ENCODE peak calls at places on chromosomes 6 and 20, in nine cellular contexts. X is SK-N-SH, L is A549, V is upper lobe of left lung, F is GM12878, I is sigmoid colon, N is ovary, Z is transverse colon, E is K562. M is an unnamed sample.

GRCh38 chr20:49447946-49448809 is 34.3 kb downstream of the KCNB1 start:
- DNase-seq in X (no peak), L (no peak), V (no peak), F (no peak), I (peak), N (no peak), Z (no peak), E (no peak), M (no peak)

GRCh38 chr20:47464380-47465101 is 37.1 kb upstream of the NCOA3 start:
- DNase-seq in X (peak), L (peak), V (no peak), F (no peak), I (peak), N (peak), Z (peak), E (no peak), M (no peak)

GRCh38 chr6:163842467-163842866 is 427.9 kb downstream of the QKI start:
- DNase-seq in X (no peak), L (no peak), V (no peak), F (peak), I (no peak), N (no peak), Z (no peak), E (no peak), M (no peak)

GRCh38 chr6:16698988-16699868 is 62.0 kb downstream of the ATXN1 start:
- DNase-seq in X (no peak), L (no peak), V (no peak), F (no peak), I (no peak), N (no peak), Z (no peak), E (no peak), M (no peak)

GRCh38 chr20:34165246-34165645 is 53.2 kb upstream of the EIF2S2 start:
- DNase-seq in X (no peak), L (no peak), V (no peak), F (no peak), I (no peak), N (no peak), Z (no peak), E (no peak), M (no peak)

GRCh38 chr6:15754035-15754705 is 91.3 kb upstream of the DTNBP1 start:
- DNase-seq in X (peak), L (no peak), V (no peak), F (no peak), I (no peak), N (no peak), Z (no peak), E (peak), M (peak)

GRCh38 chr6:144678844-144679243 is 393.7 kb downstream of the UTRN start:
- DNase-seq in X (no peak), L (no peak), V (no peak), F (no peak), I (no peak), N (no peak), Z (no peak), E (no peak), M (no peak)

GRCh38 chr6:128712898-128713297 is 170.0 kb upstream of the LAMA2 start:
- DNase-seq in X (no peak), L (no peak), V (no peak), F (no peak), I (no peak), N (no peak), Z (no peak), E (no peak), M (no peak)

GRCh38 chr6:158011478-158011920 is 29.8 kb downstream of the SYNJ2 start:
- DNase-seq in X (no peak), L (no peak), V (no peak), F (no peak), I (no peak), N (no peak), Z (no peak), E (no peak), M (no peak)

GRCh38 chr20:62137478-62138203 is 5.6 kb downstream of the PSMA7 start:
- DNase-seq in X (no peak), L (no peak), V (no peak), F (no peak), I (no peak), N (no peak), Z (no peak), E (no peak), M (no peak)

GRCh38 chr6:6131492-6132109 is 124.9 kb upstream of the NRN1 start:
- DNase-seq in X (peak), L (peak), V (no peak), F (no peak), I (no peak), N (no peak), Z (no peak), E (peak), M (no peak)

GRCh38 chr6:66173587-66173986 is 466.6 kb upstream of the EYS start:
- DNase-seq in X (no peak), L (no peak), V (no peak), F (no peak), I (no peak), N (no peak), Z (no peak), E (no peak), M (no peak)

GRCh38 chr6:55089325-55089724 is 85.0 kb upstream of the HCRTR2 start:
- DNase-seq in X (no peak), L (no peak), V (no peak), F (no peak), I (no peak), N (no peak), Z (no peak), E (no peak), M (no peak)

GRCh38 chr6:24584390-24584735 is 61.6 kb downstream of the KIAA0319 start:
- DNase-seq in X (peak), L (no peak), V (no peak), F (no peak), I (no peak), N (no peak), Z (no peak), E (no peak), M (no peak)

GRCh38 chr20:13681248-13682125 is 42.8 kb upstream of the TASP1 start:
- DNase-seq in X (no peak), L (peak), V (no peak), F (peak), I (no peak), N (no peak), Z (no peak), E (no peak), M (no peak)

GRCh38 chr6:127118505-127119360 is at the start of gene RSPO3:
- DNase-seq in X (peak), L (peak), V (peak), F (no peak), I (peak), N (peak), Z (peak), E (no peak), M (no peak)

GRCh38 chr20:22293886-22294285 is 290.5 kb downstream of the FOXA2 start:
- DNase-seq in X (no peak), L (no peak), V (no peak), F (no peak), I (no peak), N (no peak), Z (no peak), E (no peak), M (no peak)

GRCh38 chr6:80744213-80744612 is 637.7 kb downstream of the BCKDHB start:
- DNase-seq in X (no peak), L (no peak), V (no peak), F (no peak), I (no peak), N (no peak), Z (no peak), E (no peak), M (no peak)

GRCh38 chr20:56656632-56657031 is 27.5 kb downstream of the TFAP2C start:
- DNase-seq in X (no peak), L (no peak), V (no peak), F (no peak), I (no peak), N (no peak), Z (no peak), E (no peak), M (no peak)

GRCh38 chr20:25254571-25254970 is 6.7 kb downstream of the PYGB start:
- DNase-seq in X (peak), L (no peak), V (no peak), F (no peak), I (no peak), N (no peak), Z (peak), E (no peak), M (no peak)

GRCh38 chr20:49534314-49534713 is 33.6 kb downstream of the PTGIS start:
- DNase-seq in X (peak), L (peak), V (no peak), F (peak), I (no peak), N (peak), Z (peak), E (peak), M (no peak)

GRCh38 chr20:58019027-58019849 is 209.2 kb downstream of the ANKRD60 start:
- DNase-seq in X (no peak), L (no peak), V (no peak), F (no peak), I (no peak), N (no peak), Z (no peak), E (no peak), M (no peak)

GRCh38 chr6:5466459-5466858 is 205.1 kb downstream of the FARS2 start:
- DNase-seq in X (no peak), L (no peak), V (no peak), F (no peak), I (no peak), N (no peak), Z (no peak), E (no peak), M (no peak)

GRCh38 chr20:63980806-63981728 is at the start of gene PRPF6:
- DNase-seq in X (peak), L (peak), V (peak), F (peak), I (peak), N (peak), Z (peak), E (peak), M (peak)

GRCh38 chr6:2982464-2983121 is 11.2 kb upstream of the SERPINB6 start:
- DNase-seq in X (no peak), L (no peak), V (no peak), F (no peak), I (no peak), N (no peak), Z (no peak), E (no peak), M (no peak)

GRCh38 chr6:7819641-7820040 is 90.9 kb downstream of the TXNDC5 start:
- DNase-seq in X (no peak), L (no peak), V (no peak), F (no peak), I (no peak), N (no peak), Z (no peak), E (no peak), M (no peak)

GRCh38 chr6:5012531-5012930 is 8.7 kb upstream of the RPP40 start:
- DNase-seq in X (no peak), L (no peak), V (no peak), F (no peak), I (no peak), N (no peak), Z (no peak), E (no peak), M (no peak)

GRCh38 chr20:59839372-59839771 is 94.1 kb downstream of the SYCP2 start:
- DNase-seq in X (no peak), L (no peak), V (no peak), F (no peak), I (no peak), N (no peak), Z (no peak), E (no peak), M (no peak)

GRCh38 chr6:167738386-167738785 is 88.3 kb upstream of the AFDN start:
- DNase-seq in X (no peak), L (no peak), V (no peak), F (no peak), I (peak), N (no peak), Z (no peak), E (no peak), M (no peak)
- TF ChIP-seq EP300 in X (no peak), L (no peak), V (no peak), F (no peak), I (no peak), N (no peak), Z (no peak), E (no peak), M (no peak)

GRCh38 chr20:36587388-36588136 is 14.2 kb downstream of the TGIF2 start:
- DNase-seq in X (no peak), L (no peak), V (no peak), F (no peak), I (no peak), N (no peak), Z (no peak), E (no peak), M (no peak)

GRCh38 chr20:36593347-36593746 is 12.2 kb upstream of the RAB5IF start:
- DNase-seq in X (no peak), L (no peak), V (no peak), F (no peak), I (no peak), N (no peak), Z (no peak), E (no peak), M (no peak)

GRCh38 chr20:36591281-36591680 is 14.3 kb upstream of the RAB5IF start:
- DNase-seq in X (no peak), L (no peak), V (no peak), F (no peak), I (no peak), N (no peak), Z (no peak), E (no peak), M (no peak)

GRCh38 chr20:36591854-36592641 is 13.5 kb upstream of the RAB5IF start:
- DNase-seq in X (peak), L (no peak), V (no peak), F (no peak), I (no peak), N (peak), Z (no peak), E (peak), M (no peak)
- TF ChIP-seq EP300 in X (no peak), L (no peak), V (no peak), F (no peak), I (no peak), N (no peak), Z (no peak), E (no peak), M (no peak)

DNA sequence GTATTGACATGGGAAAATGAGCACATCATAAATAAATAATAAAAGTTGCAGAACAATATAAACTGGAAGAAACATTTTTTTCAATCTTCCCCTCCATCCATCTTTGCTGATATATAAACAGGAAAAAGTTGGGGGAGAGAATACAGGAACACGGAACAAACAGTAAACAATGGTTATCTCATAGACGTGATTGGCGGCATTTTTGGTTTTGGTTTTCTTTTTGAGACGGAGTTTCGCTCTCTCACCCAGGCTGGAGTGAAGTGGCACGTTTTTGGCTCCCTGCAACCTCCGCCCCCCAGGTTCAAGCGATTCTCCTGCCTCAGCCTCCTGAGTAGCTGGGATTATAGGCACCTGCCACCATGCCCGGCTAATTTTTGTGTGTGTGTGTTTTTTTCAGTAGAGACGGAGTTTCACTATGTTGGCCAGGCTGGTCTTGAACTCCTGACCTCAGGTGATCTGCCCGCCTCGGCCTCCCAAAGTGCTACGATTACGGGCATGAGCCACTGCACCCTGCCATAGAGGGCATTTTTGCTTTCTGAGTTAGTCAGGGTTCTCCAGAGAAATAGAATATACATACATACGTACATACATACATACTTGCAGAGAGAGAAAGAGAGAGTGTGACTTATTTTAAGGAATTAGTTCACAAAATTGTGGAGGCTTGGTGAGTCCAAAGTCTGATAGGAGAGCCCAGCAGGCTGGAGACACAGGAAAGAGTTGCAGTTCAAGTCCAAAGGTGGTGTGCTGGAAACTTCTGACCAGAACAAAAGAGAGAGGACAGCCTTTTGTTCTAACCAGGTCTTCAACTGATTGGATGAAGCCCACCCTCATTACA is 22.6 kb downstream of the GNL1 start:
- DNase-seq in X (no peak), L (no peak), V (no peak), F (no peak), I (no peak), N (no peak), Z (no peak), E (no peak), M (no peak)
- TF ChIP-seq EP300 in X (no peak), L (no peak), V (peak), F (no peak), I (no peak), N (no peak), Z (no peak), E (no peak), M (no peak)

DNA sequence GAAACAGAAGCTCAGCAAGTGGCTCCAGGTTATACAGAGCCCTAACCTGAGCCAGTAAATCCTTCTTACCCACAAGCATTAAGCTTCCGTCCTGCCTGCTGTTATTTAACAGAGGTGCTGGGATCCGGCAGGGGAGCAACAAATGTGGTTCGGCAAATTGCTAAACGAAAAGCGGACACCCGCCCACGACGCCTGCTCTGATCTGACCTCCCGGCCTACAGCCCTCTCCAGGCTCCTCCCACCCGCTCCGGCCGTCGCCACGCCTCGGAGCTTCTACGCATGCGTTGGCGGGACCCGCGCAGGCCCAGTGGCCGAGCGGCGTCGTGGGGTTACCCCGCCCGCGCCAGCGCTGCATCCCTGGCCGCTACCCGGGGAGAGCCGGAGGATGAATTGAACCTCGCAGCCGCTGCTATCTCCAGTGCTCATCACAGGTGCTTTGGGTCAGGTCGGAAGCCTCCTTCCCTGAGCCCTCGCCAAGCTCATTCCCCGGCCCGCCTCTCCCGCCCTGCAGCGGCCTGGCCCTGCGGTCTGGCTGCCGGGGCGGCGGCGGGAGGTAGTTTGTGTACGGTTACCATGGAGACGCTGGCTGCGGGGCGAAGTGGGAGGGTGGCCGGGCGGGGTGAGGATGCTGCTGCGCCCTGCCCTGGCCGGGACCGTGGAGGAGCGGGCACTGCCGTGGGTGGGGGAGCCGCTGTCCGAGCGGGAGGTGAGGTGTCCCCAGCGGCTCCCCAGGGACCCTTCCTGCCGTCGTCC is at the start of gene ARMC2:
- DNase-seq in X (peak), L (peak), V (peak), F (peak), I (peak), N (peak), Z (peak), E (peak), M (peak)
- TF ChIP-seq EP300 in X (no peak), L (no peak), V (peak), F (no peak), I (no peak), N (no peak), Z (no peak), E (no peak), M (no peak)

GRCh38 chr20:41231136-41231535 is 86.4 kb downstream of the ZHX3 start:
- DNase-seq in X (no peak), L (no peak), V (no peak), F (no peak), I (no peak), N (no peak), Z (no peak), E (no peak), M (no peak)
- TF ChIP-seq EP300 in X (no peak), L (no peak), V (no peak), F (no peak), I (no peak), N (no peak), Z (no peak), E (no peak), M (no peak)

DNA sequence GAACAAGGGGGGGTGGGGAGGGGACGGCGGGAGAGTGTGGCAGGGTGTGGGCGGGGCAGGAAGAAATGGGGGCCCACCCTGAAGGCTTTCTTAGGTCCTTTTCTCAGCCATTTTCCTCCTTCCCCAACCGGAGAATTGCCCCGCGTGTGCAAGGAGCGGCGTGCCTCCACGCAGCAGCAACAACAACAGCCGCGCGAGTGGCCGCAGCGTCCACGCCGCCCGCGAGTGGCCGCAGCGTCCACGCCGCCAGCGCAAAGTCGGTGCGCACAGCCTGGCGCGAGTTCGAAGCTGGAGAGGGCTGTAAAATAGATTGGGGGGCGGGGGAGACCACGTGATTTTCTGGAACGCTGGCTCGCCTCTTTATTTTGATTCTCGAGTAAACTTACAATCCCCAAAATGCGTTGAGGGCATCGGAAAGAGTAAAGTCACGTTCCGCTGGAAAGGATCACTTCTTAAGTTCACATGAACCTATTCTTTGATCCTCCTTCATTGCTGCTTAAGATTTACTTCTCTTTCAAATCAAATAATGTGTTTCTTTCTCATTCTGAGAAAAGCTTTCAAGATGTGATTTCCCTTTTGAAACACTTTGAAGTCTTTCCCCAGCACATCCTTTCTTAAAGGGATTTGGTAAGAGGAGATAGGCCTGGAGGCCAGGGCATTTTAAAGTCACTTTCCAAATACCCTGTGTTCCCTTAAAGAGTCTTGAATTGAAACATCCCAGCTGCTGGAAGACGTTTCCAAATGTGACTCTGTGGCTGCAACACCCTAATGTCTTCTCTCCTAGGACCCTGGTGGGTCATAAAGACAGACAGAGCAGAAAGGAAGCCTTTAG is 66.7 kb upstream of the ZNF217 start:
- DNase-seq in X (no peak), L (peak), V (peak), F (no peak), I (peak), N (peak), Z (peak), E (no peak), M (no peak)
- TF ChIP-seq EP300 in X (no peak), L (no peak), V (no peak), F (no peak), I (no peak), N (no peak), Z (no peak), E (no peak), M (no peak)

GRCh38 chr20:45055056-45055455 is 45.9 kb downstream of the KCNS1 start:
- DNase-seq in X (no peak), L (no peak), V (no peak), F (peak), I (no peak), N (no peak), Z (no peak), E (no peak), M (no peak)
- TF ChIP-seq EP300 in X (no peak), L (no peak), V (no peak), F (peak), I (no peak), N (no peak), Z (no peak), E (no peak), M (no peak)

GRCh38 chr6:138054982-138055381 is 52.2 kb downstream of the PERP start:
- DNase-seq in X (no peak), L (no peak), V (no peak), F (no peak), I (no peak), N (no peak), Z (no peak), E (no peak), M (no peak)
- TF ChIP-seq EP300 in X (no peak), L (no peak), V (no peak), F (no peak), I (no peak), N (no peak), Z (no peak), E (no peak), M (no peak)

GRCh38 chr6:124372076-124372475 is 568.4 kb downstream of the NKAIN2 start:
- DNase-seq in X (no peak), L (no peak), V (no peak), F (no peak), I (no peak), N (no peak), Z (no peak), E (no peak), M (no peak)
- TF ChIP-seq EP300 in X (no peak), L (no peak), V (no peak), F (no peak), I (no peak), N (no peak), Z (no peak), E (no peak), M (no peak)

M was measured in esophagus muscularis mucosa.